ENCODE peak calls at places on chromosome 12, in four cellular contexts. X, M, Y and J are unnamed samples.

GRCh38 chr12:114045333-114045732 is 79.2 kb upstream of the RBM19 start:
- DNase-seq in X (no peak), M (no peak), Y (no peak), J (no peak)

GRCh38 chr12:96136129-96136528 is 58.0 kb upstream of the ELK3 start:
- DNase-seq in X (no peak), M (no peak), Y (no peak), J (no peak)

GRCh38 chr12:13735756-13736155 is 245.6 kb downstream of the GRIN2B start:
- DNase-seq in X (no peak), M (no peak), Y (no peak), J (no peak)

GRCh38 chr12:68121143-68121542 is 38.4 kb downstream of the IFNG start:
- DNase-seq in X (no peak), M (no peak), Y (no peak), J (no peak)

GRCh38 chr12:113658030-113658655 is 186.5 kb upstream of the LHX5 start:
- DNase-seq in X (no peak), M (no peak), Y (no peak), J (no peak)

GRCh38 chr12:106170285-106170684 is 31.5 kb upstream of the NUAK1 start:
- DNase-seq in X (no peak), M (no peak), Y (no peak), J (no peak)

GRCh38 chr12:110677982-110678381 is 10.9 kb downstream of the HVCN1 start:
- DNase-seq in X (no peak), M (no peak), Y (no peak), J (no peak)

GRCh38 chr12:4817813-4818212 is 91.9 kb upstream of the KCNA1 start:
- DNase-seq in X (no peak), M (no peak), Y (no peak), J (no peak)

GRCh38 chr12:107518868-107519267 is 166.7 kb upstream of the PWP1 start:
- DNase-seq in X (no peak), M (no peak), Y (no peak), J (no peak)

GRCh38 chr12:123089125-123089524 is 61.8 kb downstream of the PITPNM2 start:
- DNase-seq in X (no peak), M (no peak), Y (no peak), J (no peak)

GRCh38 chr12:19299765-19300164 is 139.5 kb upstream of the AEBP2 start:
- DNase-seq in X (no peak), M (no peak), Y (no peak), J (no peak)

GRCh38 chr12:25958254-25959068 is at the start of gene RASSF8:
- DNase-seq in X (peak), M (no peak), Y (peak), J (peak)

GRCh38 chr12:1391722-1392121 is 202.7 kb downstream of the FBXL14 start:
- DNase-seq in X (no peak), M (no peak), Y (no peak), J (no peak)

GRCh38 chr12:104582739-104583138 is 126.0 kb downstream of the CHST11 start:
- DNase-seq in X (no peak), M (peak), Y (no peak), J (no peak)

DNA sequence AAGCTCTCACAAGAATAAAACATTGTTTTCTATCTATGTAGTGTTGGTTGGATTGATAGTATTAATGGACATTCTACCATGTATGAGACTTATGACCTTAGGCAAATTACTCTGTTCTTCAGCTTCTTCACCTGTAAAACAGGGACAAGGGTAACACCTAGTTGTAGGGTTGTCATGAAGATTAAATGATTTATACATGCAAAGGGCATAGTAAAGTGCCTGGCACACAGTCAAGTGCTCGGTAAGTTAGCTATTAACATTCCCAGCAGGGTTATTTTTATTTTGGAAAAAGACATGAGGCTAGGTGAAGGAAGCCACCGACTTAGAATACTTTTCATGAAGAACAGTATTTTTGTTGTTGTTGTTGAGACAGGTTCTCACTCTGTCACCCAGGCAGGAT is 71.2 kb upstream of the PLXNC1 start:
- DNase-seq in X (no peak), M (no peak), Y (no peak), J (no peak)
- TF ChIP-seq BHLHE40 in X (no peak), M (no peak), Y (no peak), J (no peak)

GRCh38 chr12:54984602-54985376 is at the start of gene TESPA1:
- DNase-seq in X (no peak), M (peak), Y (no peak), J (no peak)
- TF ChIP-seq FOXK2 in X (no peak), M (no peak), Y (no peak), J (no peak)

GRCh38 chr12:124377981-124378509 is 83.2 kb downstream of the RFLNA start:
- DNase-seq in X (no peak), M (no peak), Y (no peak), J (no peak)
- TF ChIP-seq BHLHE40 in X (no peak), M (no peak), Y (no peak), J (no peak)

DNA sequence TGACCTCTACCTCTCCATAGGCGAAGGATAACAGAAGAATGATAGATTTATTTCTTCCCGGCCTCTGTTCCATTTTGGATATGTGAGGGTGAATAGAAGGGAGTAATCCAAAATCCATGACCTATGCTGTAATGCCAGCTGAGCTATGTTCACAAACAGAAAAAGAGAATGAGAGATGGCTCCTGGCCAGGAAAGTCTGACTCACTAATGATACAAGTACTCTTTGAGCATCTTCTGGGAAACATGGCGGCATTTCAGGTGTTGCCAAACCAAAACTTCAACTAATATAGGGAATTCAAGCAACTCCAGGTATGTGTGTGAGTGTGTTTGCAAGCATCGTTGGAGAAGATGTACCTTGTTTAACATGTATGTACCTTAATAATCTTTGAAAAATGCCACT is 55.1 kb downstream of the MED13L start:
- DNase-seq in X (peak), M (no peak), Y (no peak), J (no peak)
- TF ChIP-seq FOXK2 in X (no peak), M (no peak), Y (no peak), J (no peak)

DNA sequence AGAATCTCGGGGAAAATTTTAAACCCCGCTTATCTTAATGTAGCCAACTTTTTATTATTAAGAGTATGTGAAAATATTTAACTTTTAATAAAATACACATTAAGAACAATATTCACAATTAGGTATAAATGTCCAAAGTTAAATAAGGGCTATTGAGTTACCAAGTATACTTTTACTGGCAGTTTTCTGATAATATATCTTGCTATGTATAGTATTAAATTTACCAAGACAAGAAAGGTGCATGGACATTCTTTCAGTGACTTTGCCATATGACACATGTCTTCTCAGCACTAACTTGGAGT is 115.4 kb downstream of the MON2 start:
- DNase-seq in X (no peak), M (no peak), Y (no peak), J (no peak)
- TF ChIP-seq BHLHE40 in X (no peak), M (no peak), Y (no peak), J (no peak)

DNA sequence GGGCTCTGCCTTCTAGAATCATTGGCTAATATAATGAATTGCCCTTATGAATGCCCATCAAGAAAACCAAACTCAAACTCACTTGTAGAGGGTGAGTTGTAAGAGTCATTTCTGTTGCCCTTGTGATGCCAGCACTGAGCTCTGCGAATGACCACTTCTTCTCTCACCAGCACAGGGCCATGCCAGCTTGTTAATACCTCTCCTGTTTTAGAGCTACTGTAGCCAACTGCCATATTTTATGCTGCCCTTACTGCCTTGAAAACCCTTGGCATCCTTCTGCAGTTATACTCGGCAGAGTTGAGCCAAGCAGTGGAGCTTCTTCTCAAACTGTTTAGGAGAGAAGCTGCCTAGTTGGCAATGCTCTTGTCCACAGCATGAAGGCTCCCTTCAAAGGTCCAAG is 8.1 kb downstream of the KRT75 start:
- DNase-seq in X (no peak), M (no peak), Y (no peak), J (no peak)
- TF ChIP-seq FOXK2 in X (no peak), M (no peak), Y (no peak), J (no peak)

GRCh38 chr12:121330195-121330594 is 22.0 kb downstream of the ANAPC5 start:
- DNase-seq in X (no peak), M (no peak), Y (no peak), J (no peak)
- TF ChIP-seq BHLHE40 in X (no peak), M (no peak), Y (no peak), J (no peak)

DNA sequence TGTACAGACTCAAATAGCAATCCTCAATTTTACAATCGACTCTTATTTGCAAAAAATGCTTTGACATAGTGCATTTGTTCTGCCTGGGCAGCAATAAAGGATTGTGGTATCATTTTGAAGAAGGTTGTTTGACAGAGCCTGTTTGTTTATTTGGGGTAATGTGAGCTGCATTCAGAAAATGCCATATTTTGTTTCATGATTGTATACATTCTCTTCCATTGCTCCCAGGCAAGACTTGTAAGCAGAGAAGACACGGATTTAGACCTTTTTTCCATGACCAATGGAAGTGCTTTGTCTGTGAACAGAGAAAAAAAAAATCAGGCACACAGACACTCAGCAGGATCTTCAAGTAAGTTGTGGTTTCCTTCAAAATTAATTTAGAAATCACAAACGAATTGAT is 35.5 kb upstream of the ALX1 start:
- DNase-seq in X (no peak), M (no peak), Y (no peak), J (no peak)
- TF ChIP-seq FOXK2 in X (no peak), M (no peak), Y (no peak), J (no peak)